ENCODE peak calls at places on chromosomes 13 and 19, in six cellular contexts. One of them, this sample, is unnamed.

GRCh38 chr13:100442095-100442832 is 146.3 kb downstream of the GGACT start:
- DNase-seq in anterior cingulate cortex: no peak
- DNase-seq in activated T-helper 2 cell treated with anti-CD3 and anti-CD28 coated beads, Interferon-gamma antibody, Interleukin-2, Interleukin-4, amounts not matched to agents 10 μg/mL and 5 μg/mL and 100 μg/mL, durations not matched to agents 14 hours and 24 hours and 36 hours: no peak
- DNase-seq in MV-4-11: no peak
- DNase-seq in posterior cingulate gyrus: no peak
- DNase-seq in caudate nucleus: no peak
- DNase-seq in this sample: no peak

GRCh38 chr19:36528921-36529518 is 949 bp upstream of the ZNF260 start:
- DNase-seq in anterior cingulate cortex: no peak
- DNase-seq in activated T-helper 2 cell treated with anti-CD3 and anti-CD28 coated beads, Interferon-gamma antibody, Interleukin-2, Interleukin-4, amounts not matched to agents 10 μg/mL and 5 μg/mL and 100 μg/mL, durations not matched to agents 14 hours and 24 hours and 36 hours: no peak
- DNase-seq in MV-4-11: no peak
- DNase-seq in posterior cingulate gyrus: no peak
- DNase-seq in caudate nucleus: no peak
- DNase-seq in this sample: no peak

GRCh38 chr13:40664100-40665060 is 2.1 kb downstream of the FOXO1 start:
- DNase-seq in anterior cingulate cortex: peak
- DNase-seq in activated T-helper 2 cell treated with anti-CD3 and anti-CD28 coated beads, Interferon-gamma antibody, Interleukin-2, Interleukin-4, amounts not matched to agents 10 μg/mL and 5 μg/mL and 100 μg/mL, durations not matched to agents 14 hours and 24 hours and 36 hours: peak
- DNase-seq in MV-4-11: no peak
- DNase-seq in posterior cingulate gyrus: peak
- DNase-seq in caudate nucleus: peak
- DNase-seq in this sample: peak

GRCh38 chr19:958967-959685 is 25.0 kb upstream of the WDR18 start:
- DNase-seq in anterior cingulate cortex: peak
- DNase-seq in activated T-helper 2 cell treated with anti-CD3 and anti-CD28 coated beads, Interferon-gamma antibody, Interleukin-2, Interleukin-4, amounts not matched to agents 10 μg/mL and 5 μg/mL and 100 μg/mL, durations not matched to agents 14 hours and 24 hours and 36 hours: no peak
- DNase-seq in MV-4-11: peak
- DNase-seq in posterior cingulate gyrus: peak
- DNase-seq in caudate nucleus: no peak
- DNase-seq in this sample: peak

GRCh38 chr19:50002386-50002960 is 22.7 kb downstream of the VRK3 start:
- DNase-seq in anterior cingulate cortex: no peak
- DNase-seq in activated T-helper 2 cell treated with anti-CD3 and anti-CD28 coated beads, Interferon-gamma antibody, Interleukin-2, Interleukin-4, amounts not matched to agents 10 μg/mL and 5 μg/mL and 100 μg/mL, durations not matched to agents 14 hours and 24 hours and 36 hours: no peak
- DNase-seq in MV-4-11: no peak
- DNase-seq in posterior cingulate gyrus: no peak
- DNase-seq in caudate nucleus: no peak
- DNase-seq in this sample: no peak

GRCh38 chr13:67574320-67575233 is 344.4 kb upstream of the PCDH9 start:
- DNase-seq in anterior cingulate cortex: no peak
- DNase-seq in activated T-helper 2 cell treated with anti-CD3 and anti-CD28 coated beads, Interferon-gamma antibody, Interleukin-2, Interleukin-4, amounts not matched to agents 10 μg/mL and 5 μg/mL and 100 μg/mL, durations not matched to agents 14 hours and 24 hours and 36 hours: no peak
- DNase-seq in MV-4-11: peak
- DNase-seq in posterior cingulate gyrus: no peak
- DNase-seq in caudate nucleus: no peak
- DNase-seq in this sample: no peak

GRCh38 chr13:95628488-95628887 is 16.0 kb downstream of the DZIP1 start:
- DNase-seq in anterior cingulate cortex: no peak
- DNase-seq in activated T-helper 2 cell treated with anti-CD3 and anti-CD28 coated beads, Interferon-gamma antibody, Interleukin-2, Interleukin-4, amounts not matched to agents 10 μg/mL and 5 μg/mL and 100 μg/mL, durations not matched to agents 14 hours and 24 hours and 36 hours: no peak
- DNase-seq in MV-4-11: no peak
- DNase-seq in posterior cingulate gyrus: no peak
- DNase-seq in caudate nucleus: no peak
- DNase-seq in this sample: no peak

GRCh38 chr13:48511621-48512232 is 21.2 kb downstream of the RCBTB2 start:
- DNase-seq in anterior cingulate cortex: no peak
- DNase-seq in activated T-helper 2 cell treated with anti-CD3 and anti-CD28 coated beads, Interferon-gamma antibody, Interleukin-2, Interleukin-4, amounts not matched to agents 10 μg/mL and 5 μg/mL and 100 μg/mL, durations not matched to agents 14 hours and 24 hours and 36 hours: no peak
- DNase-seq in MV-4-11: no peak
- DNase-seq in posterior cingulate gyrus: no peak
- DNase-seq in caudate nucleus: no peak
- DNase-seq in this sample: no peak

GRCh38 chr13:23652909-23653726 is 82.9 kb downstream of the TNFRSF19 start:
- DNase-seq in anterior cingulate cortex: no peak
- DNase-seq in activated T-helper 2 cell treated with anti-CD3 and anti-CD28 coated beads, Interferon-gamma antibody, Interleukin-2, Interleukin-4, amounts not matched to agents 10 μg/mL and 5 μg/mL and 100 μg/mL, durations not matched to agents 14 hours and 24 hours and 36 hours: no peak
- DNase-seq in MV-4-11: no peak
- DNase-seq in posterior cingulate gyrus: no peak
- DNase-seq in caudate nucleus: no peak
- DNase-seq in this sample: no peak

GRCh38 chr13:95212962-95213850 is 88.0 kb downstream of the ABCC4 start:
- DNase-seq in anterior cingulate cortex: no peak
- DNase-seq in activated T-helper 2 cell treated with anti-CD3 and anti-CD28 coated beads, Interferon-gamma antibody, Interleukin-2, Interleukin-4, amounts not matched to agents 10 μg/mL and 5 μg/mL and 100 μg/mL, durations not matched to agents 14 hours and 24 hours and 36 hours: no peak
- DNase-seq in MV-4-11: peak
- DNase-seq in posterior cingulate gyrus: no peak
- DNase-seq in caudate nucleus: no peak
- DNase-seq in this sample: no peak

GRCh38 chr19:7117248-7117647 is 47.7 kb downstream of the ZNF557 start:
- DNase-seq in anterior cingulate cortex: no peak
- DNase-seq in activated T-helper 2 cell treated with anti-CD3 and anti-CD28 coated beads, Interferon-gamma antibody, Interleukin-2, Interleukin-4, amounts not matched to agents 10 μg/mL and 5 μg/mL and 100 μg/mL, durations not matched to agents 14 hours and 24 hours and 36 hours: no peak
- DNase-seq in MV-4-11: no peak
- DNase-seq in posterior cingulate gyrus: no peak
- DNase-seq in caudate nucleus: no peak
- DNase-seq in this sample: no peak

GRCh38 chr13:98622926-98623325 is 46.0 kb upstream of the STK24 start:
- DNase-seq in anterior cingulate cortex: no peak
- DNase-seq in activated T-helper 2 cell treated with anti-CD3 and anti-CD28 coated beads, Interferon-gamma antibody, Interleukin-2, Interleukin-4, amounts not matched to agents 10 μg/mL and 5 μg/mL and 100 μg/mL, durations not matched to agents 14 hours and 24 hours and 36 hours: no peak
- DNase-seq in MV-4-11: no peak
- DNase-seq in posterior cingulate gyrus: no peak
- DNase-seq in caudate nucleus: no peak
- DNase-seq in this sample: no peak

GRCh38 chr13:99605417-99606321 is 104.4 kb downstream of the TM9SF2 start:
- DNase-seq in anterior cingulate cortex: peak
- DNase-seq in activated T-helper 2 cell treated with anti-CD3 and anti-CD28 coated beads, Interferon-gamma antibody, Interleukin-2, Interleukin-4, amounts not matched to agents 10 μg/mL and 5 μg/mL and 100 μg/mL, durations not matched to agents 14 hours and 24 hours and 36 hours: peak
- DNase-seq in MV-4-11: peak
- DNase-seq in posterior cingulate gyrus: no peak
- DNase-seq in caudate nucleus: no peak
- DNase-seq in this sample: peak

GRCh38 chr19:17550076-17550667 is 5.3 kb upstream of the COLGALT1 start:
- DNase-seq in anterior cingulate cortex: no peak
- DNase-seq in activated T-helper 2 cell treated with anti-CD3 and anti-CD28 coated beads, Interferon-gamma antibody, Interleukin-2, Interleukin-4, amounts not matched to agents 10 μg/mL and 5 μg/mL and 100 μg/mL, durations not matched to agents 14 hours and 24 hours and 36 hours: no peak
- DNase-seq in MV-4-11: no peak
- DNase-seq in posterior cingulate gyrus: no peak
- DNase-seq in caudate nucleus: no peak
- DNase-seq in this sample: no peak

GRCh38 chr13:40109324-40109958 is 454.0 kb downstream of the COG6 start:
- DNase-seq in anterior cingulate cortex: no peak
- DNase-seq in activated T-helper 2 cell treated with anti-CD3 and anti-CD28 coated beads, Interferon-gamma antibody, Interleukin-2, Interleukin-4, amounts not matched to agents 10 μg/mL and 5 μg/mL and 100 μg/mL, durations not matched to agents 14 hours and 24 hours and 36 hours: no peak
- DNase-seq in MV-4-11: peak
- DNase-seq in posterior cingulate gyrus: no peak
- DNase-seq in caudate nucleus: no peak
- DNase-seq in this sample: no peak

GRCh38 chr19:19740755-19741154 is 7.8 kb upstream of the ZNF14 start:
- DNase-seq in anterior cingulate cortex: no peak
- DNase-seq in activated T-helper 2 cell treated with anti-CD3 and anti-CD28 coated beads, Interferon-gamma antibody, Interleukin-2, Interleukin-4, amounts not matched to agents 10 μg/mL and 5 μg/mL and 100 μg/mL, durations not matched to agents 14 hours and 24 hours and 36 hours: no peak
- DNase-seq in MV-4-11: no peak
- DNase-seq in posterior cingulate gyrus: no peak
- DNase-seq in caudate nucleus: no peak
- DNase-seq in this sample: no peak

GRCh38 chr13:79799049-79799448 is 318.1 kb downstream of the NDFIP2 start:
- DNase-seq in anterior cingulate cortex: no peak
- DNase-seq in activated T-helper 2 cell treated with anti-CD3 and anti-CD28 coated beads, Interferon-gamma antibody, Interleukin-2, Interleukin-4, amounts not matched to agents 10 μg/mL and 5 μg/mL and 100 μg/mL, durations not matched to agents 14 hours and 24 hours and 36 hours: no peak
- DNase-seq in MV-4-11: no peak
- DNase-seq in posterior cingulate gyrus: no peak
- DNase-seq in caudate nucleus: no peak
- DNase-seq in this sample: no peak

GRCh38 chr19:9917322-9917721 is 19.0 kb downstream of the OLFM2 start:
- DNase-seq in anterior cingulate cortex: peak
- DNase-seq in activated T-helper 2 cell treated with anti-CD3 and anti-CD28 coated beads, Interferon-gamma antibody, Interleukin-2, Interleukin-4, amounts not matched to agents 10 μg/mL and 5 μg/mL and 100 μg/mL, durations not matched to agents 14 hours and 24 hours and 36 hours: no peak
- DNase-seq in MV-4-11: peak
- DNase-seq in posterior cingulate gyrus: no peak
- DNase-seq in caudate nucleus: no peak
- DNase-seq in this sample: peak

GRCh38 chr19:50331187-50332013 is 2.2 kb upstream of the KCNC3 start:
- DNase-seq in anterior cingulate cortex: no peak
- DNase-seq in activated T-helper 2 cell treated with anti-CD3 and anti-CD28 coated beads, Interferon-gamma antibody, Interleukin-2, Interleukin-4, amounts not matched to agents 10 μg/mL and 5 μg/mL and 100 μg/mL, durations not matched to agents 14 hours and 24 hours and 36 hours: no peak
- DNase-seq in MV-4-11: no peak
- DNase-seq in posterior cingulate gyrus: no peak
- DNase-seq in caudate nucleus: no peak
- DNase-seq in this sample: no peak

GRCh38 chr13:43023244-43023931 is at the start of gene DNAJC15:
- DNase-seq in anterior cingulate cortex: peak
- DNase-seq in activated T-helper 2 cell treated with anti-CD3 and anti-CD28 coated beads, Interferon-gamma antibody, Interleukin-2, Interleukin-4, amounts not matched to agents 10 μg/mL and 5 μg/mL and 100 μg/mL, durations not matched to agents 14 hours and 24 hours and 36 hours: peak
- DNase-seq in MV-4-11: peak
- DNase-seq in posterior cingulate gyrus: peak
- DNase-seq in caudate nucleus: peak
- DNase-seq in this sample: peak

GRCh38 chr19:51064534-51065220 is at the start of gene KLK13:
- DNase-seq in anterior cingulate cortex: no peak
- DNase-seq in activated T-helper 2 cell treated with anti-CD3 and anti-CD28 coated beads, Interferon-gamma antibody, Interleukin-2, Interleukin-4, amounts not matched to agents 10 μg/mL and 5 μg/mL and 100 μg/mL, durations not matched to agents 14 hours and 24 hours and 36 hours: no peak
- DNase-seq in MV-4-11: no peak
- DNase-seq in posterior cingulate gyrus: no peak
- DNase-seq in caudate nucleus: no peak
- DNase-seq in this sample: no peak

GRCh38 chr19:51055866-51056265 is 9.0 kb downstream of the KLK13 start:
- DNase-seq in anterior cingulate cortex: no peak
- DNase-seq in activated T-helper 2 cell treated with anti-CD3 and anti-CD28 coated beads, Interferon-gamma antibody, Interleukin-2, Interleukin-4, amounts not matched to agents 10 μg/mL and 5 μg/mL and 100 μg/mL, durations not matched to agents 14 hours and 24 hours and 36 hours: no peak
- DNase-seq in MV-4-11: no peak
- DNase-seq in posterior cingulate gyrus: no peak
- DNase-seq in caudate nucleus: no peak
- DNase-seq in this sample: no peak

GRCh38 chr13:50400930-50401553 is 385.8 kb downstream of the KCNRG start:
- DNase-seq in anterior cingulate cortex: peak
- DNase-seq in activated T-helper 2 cell treated with anti-CD3 and anti-CD28 coated beads, Interferon-gamma antibody, Interleukin-2, Interleukin-4, amounts not matched to agents 10 μg/mL and 5 μg/mL and 100 μg/mL, durations not matched to agents 14 hours and 24 hours and 36 hours: no peak
- DNase-seq in MV-4-11: no peak
- DNase-seq in posterior cingulate gyrus: no peak
- DNase-seq in caudate nucleus: peak
- DNase-seq in this sample: peak

GRCh38 chr13:25177012-25177411 is 4.9 kb upstream of the AMER2 start:
- DNase-seq in anterior cingulate cortex: peak
- DNase-seq in activated T-helper 2 cell treated with anti-CD3 and anti-CD28 coated beads, Interferon-gamma antibody, Interleukin-2, Interleukin-4, amounts not matched to agents 10 μg/mL and 5 μg/mL and 100 μg/mL, durations not matched to agents 14 hours and 24 hours and 36 hours: no peak
- DNase-seq in MV-4-11: no peak
- DNase-seq in posterior cingulate gyrus: peak
- DNase-seq in caudate nucleus: peak
- DNase-seq in this sample: peak

GRCh38 chr13:66501187-66501586 is 728.9 kb downstream of the PCDH9 start:
- DNase-seq in anterior cingulate cortex: no peak
- DNase-seq in activated T-helper 2 cell treated with anti-CD3 and anti-CD28 coated beads, Interferon-gamma antibody, Interleukin-2, Interleukin-4, amounts not matched to agents 10 μg/mL and 5 μg/mL and 100 μg/mL, durations not matched to agents 14 hours and 24 hours and 36 hours: no peak
- DNase-seq in MV-4-11: no peak
- DNase-seq in posterior cingulate gyrus: no peak
- DNase-seq in caudate nucleus: no peak
- DNase-seq in this sample: no peak

GRCh38 chr19:35468637-35469036 is 20.6 kb downstream of the FFAR2 start:
- DNase-seq in anterior cingulate cortex: peak
- DNase-seq in activated T-helper 2 cell treated with anti-CD3 and anti-CD28 coated beads, Interferon-gamma antibody, Interleukin-2, Interleukin-4, amounts not matched to agents 10 μg/mL and 5 μg/mL and 100 μg/mL, durations not matched to agents 14 hours and 24 hours and 36 hours: peak
- DNase-seq in MV-4-11: peak
- DNase-seq in posterior cingulate gyrus: no peak
- DNase-seq in caudate nucleus: no peak
- DNase-seq in this sample: no peak

GRCh38 chr13:112454648-112455334 is 78.6 kb downstream of the SPACA7 start:
- DNase-seq in anterior cingulate cortex: no peak
- DNase-seq in activated T-helper 2 cell treated with anti-CD3 and anti-CD28 coated beads, Interferon-gamma antibody, Interleukin-2, Interleukin-4, amounts not matched to agents 10 μg/mL and 5 μg/mL and 100 μg/mL, durations not matched to agents 14 hours and 24 hours and 36 hours: no peak
- DNase-seq in MV-4-11: no peak
- DNase-seq in posterior cingulate gyrus: no peak
- DNase-seq in caudate nucleus: no peak
- DNase-seq in this sample: no peak

GRCh38 chr13:114108141-114108761 is 24.2 kb downstream of the RASA3 start:
- DNase-seq in anterior cingulate cortex: no peak
- DNase-seq in activated T-helper 2 cell treated with anti-CD3 and anti-CD28 coated beads, Interferon-gamma antibody, Interleukin-2, Interleukin-4, amounts not matched to agents 10 μg/mL and 5 μg/mL and 100 μg/mL, durations not matched to agents 14 hours and 24 hours and 36 hours: no peak
- DNase-seq in MV-4-11: no peak
- DNase-seq in posterior cingulate gyrus: no peak
- DNase-seq in caudate nucleus: no peak
- DNase-seq in this sample: no peak

GRCh38 chr13:24622481-24622880 is 57.7 kb upstream of the ATP12A start:
- DNase-seq in anterior cingulate cortex: no peak
- DNase-seq in activated T-helper 2 cell treated with anti-CD3 and anti-CD28 coated beads, Interferon-gamma antibody, Interleukin-2, Interleukin-4, amounts not matched to agents 10 μg/mL and 5 μg/mL and 100 μg/mL, durations not matched to agents 14 hours and 24 hours and 36 hours: no peak
- DNase-seq in MV-4-11: no peak
- DNase-seq in posterior cingulate gyrus: no peak
- DNase-seq in caudate nucleus: no peak
- DNase-seq in this sample: no peak

GRCh38 chr19:15424692-15425272 is 6.0 kb upstream of the AKAP8L start:
- DNase-seq in anterior cingulate cortex: no peak
- DNase-seq in activated T-helper 2 cell treated with anti-CD3 and anti-CD28 coated beads, Interferon-gamma antibody, Interleukin-2, Interleukin-4, amounts not matched to agents 10 μg/mL and 5 μg/mL and 100 μg/mL, durations not matched to agents 14 hours and 24 hours and 36 hours: no peak
- DNase-seq in MV-4-11: no peak
- DNase-seq in posterior cingulate gyrus: no peak
- DNase-seq in caudate nucleus: no peak
- DNase-seq in this sample: no peak

GRCh38 chr13:44231786-44232516 is 141.7 kb upstream of the SERP2 start:
- DNase-seq in anterior cingulate cortex: no peak
- DNase-seq in activated T-helper 2 cell treated with anti-CD3 and anti-CD28 coated beads, Interferon-gamma antibody, Interleukin-2, Interleukin-4, amounts not matched to agents 10 μg/mL and 5 μg/mL and 100 μg/mL, durations not matched to agents 14 hours and 24 hours and 36 hours: no peak
- DNase-seq in MV-4-11: no peak
- DNase-seq in posterior cingulate gyrus: no peak
- DNase-seq in caudate nucleus: no peak
- DNase-seq in this sample: no peak

GRCh38 chr13:30874111-30874510 is 32.0 kb upstream of the MEDAG start:
- DNase-seq in anterior cingulate cortex: no peak
- DNase-seq in activated T-helper 2 cell treated with anti-CD3 and anti-CD28 coated beads, Interferon-gamma antibody, Interleukin-2, Interleukin-4, amounts not matched to agents 10 μg/mL and 5 μg/mL and 100 μg/mL, durations not matched to agents 14 hours and 24 hours and 36 hours: no peak
- DNase-seq in MV-4-11: no peak
- DNase-seq in posterior cingulate gyrus: no peak
- DNase-seq in caudate nucleus: no peak
- DNase-seq in this sample: no peak

GRCh38 chr13:32687275-32687674 is 101.0 kb downstream of the PDS5B start:
- DNase-seq in anterior cingulate cortex: no peak
- DNase-seq in activated T-helper 2 cell treated with anti-CD3 and anti-CD28 coated beads, Interferon-gamma antibody, Interleukin-2, Interleukin-4, amounts not matched to agents 10 μg/mL and 5 μg/mL and 100 μg/mL, durations not matched to agents 14 hours and 24 hours and 36 hours: no peak
- DNase-seq in MV-4-11: no peak
- DNase-seq in posterior cingulate gyrus: no peak
- DNase-seq in caudate nucleus: no peak
- DNase-seq in this sample: no peak

GRCh38 chr13:29505511-29505910 is 90.0 kb downstream of the SLC7A1 start:
- DNase-seq in anterior cingulate cortex: no peak
- DNase-seq in activated T-helper 2 cell treated with anti-CD3 and anti-CD28 coated beads, Interferon-gamma antibody, Interleukin-2, Interleukin-4, amounts not matched to agents 10 μg/mL and 5 μg/mL and 100 μg/mL, durations not matched to agents 14 hours and 24 hours and 36 hours: no peak
- DNase-seq in MV-4-11: no peak
- DNase-seq in posterior cingulate gyrus: no peak
- DNase-seq in caudate nucleus: no peak
- DNase-seq in this sample: no peak

GRCh38 chr13:100439247-100439955 is 149.2 kb downstream of the GGACT start:
- DNase-seq in anterior cingulate cortex: no peak
- DNase-seq in activated T-helper 2 cell treated with anti-CD3 and anti-CD28 coated beads, Interferon-gamma antibody, Interleukin-2, Interleukin-4, amounts not matched to agents 10 μg/mL and 5 μg/mL and 100 μg/mL, durations not matched to agents 14 hours and 24 hours and 36 hours: no peak
- DNase-seq in MV-4-11: no peak
- DNase-seq in posterior cingulate gyrus: no peak
- DNase-seq in caudate nucleus: no peak
- DNase-seq in this sample: no peak

GRCh38 chr19:32415246-32415645 is 9.7 kb downstream of the DPY19L3 start:
- DNase-seq in anterior cingulate cortex: no peak
- DNase-seq in activated T-helper 2 cell treated with anti-CD3 and anti-CD28 coated beads, Interferon-gamma antibody, Interleukin-2, Interleukin-4, amounts not matched to agents 10 μg/mL and 5 μg/mL and 100 μg/mL, durations not matched to agents 14 hours and 24 hours and 36 hours: no peak
- DNase-seq in MV-4-11: no peak
- DNase-seq in posterior cingulate gyrus: no peak
- DNase-seq in caudate nucleus: no peak
- DNase-seq in this sample: peak

This sample was measured in putamen.